ENCODE peak calls at places on chromosomes 6 and 20, in five cellular contexts. One of them, this sample, is unnamed. For H3K36me3, the result is how much of the 10 kb centered on the place peaks cover.

GRCh38 chr6:44615621-44616020 is 228.1 kb downstream of the CDC5L start:
- DNase-seq in IMR-90: no peak
- DNase-seq in gastrocnemius medialis: no peak
- DNase-seq in suprapubic skin: no peak
- DNase-seq in iPS DF 6.9: no peak
- DNase-seq in this sample: no peak

GRCh38 chr6:163722293-163722692 is 307.8 kb downstream of the QKI start:
- DNase-seq in suprapubic skin: peak
- DNase-seq in gastrocnemius medialis: no peak
- DNase-seq in iPS DF 6.9: no peak
- DNase-seq in IMR-90: no peak
- DNase-seq in this sample: no peak

GRCh38 chr6:142048593-142048980 is 84.1 kb upstream of the GJE1 start:
- DNase-seq in iPS DF 6.9: no peak
- DNase-seq in suprapubic skin: no peak
- DNase-seq in IMR-90: no peak
- DNase-seq in gastrocnemius medialis: no peak
- DNase-seq in this sample: no peak

GRCh38 chr6:90066715-90067114 is 172.4 kb downstream of the GJA10 start:
- DNase-seq in IMR-90: no peak
- DNase-seq in iPS DF 6.9: no peak
- DNase-seq in gastrocnemius medialis: no peak
- DNase-seq in suprapubic skin: no peak
- DNase-seq in this sample: no peak

GRCh38 chr20:51013577-51014330 is 9.2 kb downstream of the KCNG1 start:
- DNase-seq in gastrocnemius medialis: no peak
- DNase-seq in iPS DF 6.9: no peak
- DNase-seq in IMR-90: no peak
- DNase-seq in suprapubic skin: no peak
- DNase-seq in this sample: no peak

GRCh38 chr6:137701942-137702341 is 165.1 kb upstream of the TNFAIP3 start:
- DNase-seq in gastrocnemius medialis: no peak
- DNase-seq in IMR-90: no peak
- DNase-seq in iPS DF 6.9: no peak
- DNase-seq in suprapubic skin: no peak
- DNase-seq in this sample: no peak

GRCh38 chr6:111692327-111693164 is 86.9 kb upstream of the TRAF3IP2 start:
- DNase-seq in suprapubic skin: no peak
- DNase-seq in IMR-90: no peak
- DNase-seq in iPS DF 6.9: no peak
- DNase-seq in gastrocnemius medialis: peak
- DNase-seq in this sample: no peak

GRCh38 chr6:14055541-14055940 is 62.0 kb upstream of the CD83 start:
- DNase-seq in IMR-90: no peak
- DNase-seq in gastrocnemius medialis: no peak
- DNase-seq in iPS DF 6.9: no peak
- DNase-seq in suprapubic skin: no peak
- DNase-seq in this sample: no peak

GRCh38 chr20:31923388-31924271 is 28.2 kb downstream of the PDRG1 start:
- DNase-seq in suprapubic skin: no peak
- DNase-seq in gastrocnemius medialis: no peak
- DNase-seq in iPS DF 6.9: no peak
- DNase-seq in IMR-90: no peak
- DNase-seq in this sample: no peak

GRCh38 chr6:56459030-56459805 is 183.5 kb downstream of the DST start:
- DNase-seq in suprapubic skin: no peak
- DNase-seq in gastrocnemius medialis: no peak
- DNase-seq in iPS DF 6.9: no peak
- DNase-seq in IMR-90: no peak
- DNase-seq in this sample: no peak
- H3K36me3 ChIP-seq in suprapubic skin: half or more
- H3K36me3 ChIP-seq in gastrocnemius medialis: half or more
- H3K36me3 ChIP-seq in iPS DF 6.9: under half
- H3K36me3 ChIP-seq in IMR-90: under half
- H3K36me3 ChIP-seq in this sample: under half

GRCh38 chr20:5181492-5181891 is 54.7 kb downstream of the CDS2 start:
- DNase-seq in gastrocnemius medialis: no peak
- DNase-seq in iPS DF 6.9: no peak
- DNase-seq in suprapubic skin: no peak
- DNase-seq in IMR-90: no peak
- DNase-seq in this sample: no peak

GRCh38 chr20:5180421-5180820 is 53.6 kb downstream of the CDS2 start:
- DNase-seq in IMR-90: no peak
- DNase-seq in iPS DF 6.9: no peak
- DNase-seq in suprapubic skin: no peak
- DNase-seq in gastrocnemius medialis: no peak
- DNase-seq in this sample: no peak

GRCh38 chr20:5177071-5177470 is 50.3 kb downstream of the CDS2 start:
- DNase-seq in IMR-90: no peak
- DNase-seq in iPS DF 6.9: no peak
- DNase-seq in gastrocnemius medialis: no peak
- DNase-seq in suprapubic skin: no peak
- DNase-seq in this sample: no peak

GRCh38 chr20:5180933-5181332 is 54.1 kb downstream of the CDS2 start:
- DNase-seq in iPS DF 6.9: no peak
- DNase-seq in IMR-90: peak
- DNase-seq in gastrocnemius medialis: no peak
- DNase-seq in suprapubic skin: no peak
- DNase-seq in this sample: no peak

GRCh38 chr20:5178046-5178445 is 51.2 kb downstream of the CDS2 start:
- DNase-seq in iPS DF 6.9: no peak
- DNase-seq in gastrocnemius medialis: no peak
- DNase-seq in IMR-90: no peak
- DNase-seq in suprapubic skin: no peak
- DNase-seq in this sample: no peak
- H3K36me3 ChIP-seq in iPS DF 6.9: under half
- H3K36me3 ChIP-seq in gastrocnemius medialis: under half
- H3K36me3 ChIP-seq in IMR-90: under half
- H3K36me3 ChIP-seq in suprapubic skin: under half
- H3K36me3 ChIP-seq in this sample: under half

GRCh38 chr20:45964024-45964423 is 8.0 kb downstream of the ZNF335 start:
- DNase-seq in IMR-90: no peak
- DNase-seq in iPS DF 6.9: no peak
- DNase-seq in gastrocnemius medialis: no peak
- DNase-seq in suprapubic skin: peak
- DNase-seq in this sample: no peak
- H3K36me3 ChIP-seq in IMR-90: half or more
- H3K36me3 ChIP-seq in iPS DF 6.9: under half
- H3K36me3 ChIP-seq in gastrocnemius medialis: half or more
- H3K36me3 ChIP-seq in suprapubic skin: half or more
- H3K36me3 ChIP-seq in this sample: under half

GRCh38 chr20:17941826-17942196 is 26.8 kb downstream of the SNX5 start:
- DNase-seq in IMR-90: no peak
- DNase-seq in iPS DF 6.9: no peak
- DNase-seq in gastrocnemius medialis: peak
- DNase-seq in suprapubic skin: no peak
- DNase-seq in this sample: no peak
- H3K36me3 ChIP-seq in IMR-90: under half
- H3K36me3 ChIP-seq in iPS DF 6.9: under half
- H3K36me3 ChIP-seq in gastrocnemius medialis: half or more
- H3K36me3 ChIP-seq in suprapubic skin: half or more
- H3K36me3 ChIP-seq in this sample: under half

GRCh38 chr20:63495167-63495720 is 3.6 kb downstream of the EEF1A2 start:
- DNase-seq in iPS DF 6.9: no peak
- DNase-seq in gastrocnemius medialis: no peak
- DNase-seq in IMR-90: no peak
- DNase-seq in suprapubic skin: no peak
- DNase-seq in this sample: no peak

GRCh38 chr20:63493563-63494020 is 5.3 kb downstream of the EEF1A2 start:
- DNase-seq in IMR-90: no peak
- DNase-seq in gastrocnemius medialis: peak
- DNase-seq in iPS DF 6.9: no peak
- DNase-seq in suprapubic skin: no peak
- DNase-seq in this sample: no peak

GRCh38 chr20:63492982-63493381 is 5.9 kb downstream of the EEF1A2 start:
- DNase-seq in IMR-90: no peak
- DNase-seq in iPS DF 6.9: no peak
- DNase-seq in gastrocnemius medialis: peak
- DNase-seq in suprapubic skin: no peak
- DNase-seq in this sample: no peak

GRCh38 chr20:63494420-63495166 is 4.3 kb downstream of the EEF1A2 start:
- DNase-seq in gastrocnemius medialis: peak
- DNase-seq in iPS DF 6.9: no peak
- DNase-seq in suprapubic skin: no peak
- DNase-seq in IMR-90: no peak
- DNase-seq in this sample: no peak

GRCh38 chr20:63494084-63494419 is 4.8 kb downstream of the EEF1A2 start:
- DNase-seq in iPS DF 6.9: no peak
- DNase-seq in IMR-90: no peak
- DNase-seq in suprapubic skin: no peak
- DNase-seq in gastrocnemius medialis: peak
- DNase-seq in this sample: no peak
- H3K36me3 ChIP-seq in iPS DF 6.9: under half
- H3K36me3 ChIP-seq in IMR-90: under half
- H3K36me3 ChIP-seq in suprapubic skin: under half
- H3K36me3 ChIP-seq in gastrocnemius medialis: half or more
- H3K36me3 ChIP-seq in this sample: under half

This sample was measured in breast epithelium.